ENCODE peak calls at places on chromosomes 4 and X, in eight cellular contexts. O, V, C, A, G, Q, Z and T are unnamed samples.
A peak's percentile ranks its signal among the peaks of the same experiment; 100 is the strongest.

GRCh38 chr4:80465238-80465637 is 129.7 kb downstream of the CFAP299 start:
- DNase-seq in Z (no peak), A (no peak), Q (no peak), G (no peak), C (no peak), O (no peak), V (no peak), T (no peak)

GRCh38 chr4:14025093-14025492 is 397.6 kb upstream of the BOD1L1 start:
- DNase-seq in Q (no peak), G (no peak), C (no peak), A (no peak), V (no peak), O (no peak), Z (no peak), T (no peak)

GRCh38 chr4:147683172-147683571 is 791 bp downstream of the PRMT9 start:
- DNase-seq in G (peak; percentile 29), Q (no peak), O (peak; percentile 21), Z (no peak), V (peak; percentile 17), C (no peak), A (no peak), T (no peak)

GRCh38 chr4:142282870-142283431 is 563.1 kb downstream of the INPP4B start:
- DNase-seq in V (no peak), O (no peak), C (no peak), Z (no peak), A (no peak), Q (no peak), G (no peak), T (no peak)

GRCh38 chr4:37803348-37803973 is 23.0 kb upstream of the PGM2 start:
- DNase-seq in Z (no peak), Q (no peak), G (peak; percentile 50), V (no peak), A (no peak), O (peak; percentile 23), C (peak; percentile 16), T (peak; percentile 38)

GRCh38 chrX:40644175-40644574 is 3.2 kb downstream of the CXorf38 start:
- DNase-seq in Q (no peak), O (peak; percentile 42), C (no peak), Z (no peak), V (peak; percentile 2), G (no peak), A (no peak), T (no peak)

GRCh38 chrX:124023838-124024238 is 62.3 kb downstream of the STAG2 start:
- DNase-seq in V (no peak), C (no peak), O (no peak), Q (no peak), Z (no peak), G (peak; percentile 48), A (no peak), T (no peak)

GRCh38 chrX:154718607-154719006 is 32.3 kb downstream of the GAB3 start:
- DNase-seq in Q (no peak), V (no peak), C (no peak), G (no peak), A (no peak), Z (no peak), O (no peak), T (no peak)

GRCh38 chr4:168708108-168708507 is 211.3 kb downstream of the PALLD start:
- DNase-seq in V (no peak), C (no peak), G (peak; percentile 60), O (no peak), Q (no peak), A (no peak), Z (no peak), T (no peak)

GRCh38 chr4:159425749-159426376 is 323.0 kb downstream of the RAPGEF2 start:
- DNase-seq in O (no peak), A (no peak), V (no peak), C (no peak), Z (no peak), Q (no peak), G (no peak), T (no peak)

GRCh38 chr4:122759639-122760310 is 27.3 kb downstream of the BBS12 start:
- DNase-seq in A (no peak), C (no peak), Z (no peak), O (no peak), Q (no peak), G (no peak), V (no peak), T (no peak)

GRCh38 chr4:4333265-4333706 is 43.2 kb downstream of the ZBTB49 start:
- DNase-seq in O (peak; percentile 73), V (peak; percentile 75), G (peak; percentile 90), C (peak; percentile 55), Z (peak; percentile 55), Q (no peak), A (peak; percentile 75), T (no peak)

GRCh38 chrX:7263961-7264360 is 116.0 kb upstream of the PUDP start:
- DNase-seq in A (no peak), Z (no peak), O (peak; percentile 47), Q (no peak), C (no peak), V (no peak), G (no peak), T (no peak)

GRCh38 chrX:53028678-53029077 is 19.9 kb upstream of the GPR173 start:
- DNase-seq in G (no peak), Z (no peak), C (no peak), V (no peak), Q (no peak), A (no peak), O (no peak), T (no peak)

GRCh38 chr4:39255266-39255665 is 72.9 kb downstream of the WDR19 start:
- DNase-seq in C (peak; percentile 11), Z (no peak), V (peak; percentile 14), G (peak; percentile 85), Q (no peak), A (no peak), O (peak; percentile 13), T (no peak)
- TF ChIP-seq CTCF in C (peak; percentile 14), Z (no peak), V (peak; percentile 50), G (peak; percentile 7), Q (no peak), A (no peak), O (no peak), T (no peak)

GRCh38 chr4:110637408-110638131 is 14.7 kb upstream of the PITX2 start:
- DNase-seq in Q (no peak), V (no peak), Z (no peak), G (no peak), C (no peak), A (no peak), O (no peak), T (no peak)

GRCh38 chr4:110636231-110636676 is 13.4 kb upstream of the PITX2 start:
- DNase-seq in Q (no peak), V (no peak), O (no peak), G (no peak), Z (no peak), A (no peak), C (no peak), T (no peak)

GRCh38 chr4:110635155-110635479 is 12.2 kb upstream of the PITX2 start:
- DNase-seq in C (no peak), Q (no peak), V (no peak), O (no peak), Z (no peak), G (no peak), A (no peak), T (no peak)

GRCh38 chr4:110638347-110638746 is 15.5 kb upstream of the PITX2 start:
- DNase-seq in Q (no peak), Z (no peak), O (no peak), A (no peak), C (no peak), G (no peak), V (no peak), T (no peak)

DNA sequence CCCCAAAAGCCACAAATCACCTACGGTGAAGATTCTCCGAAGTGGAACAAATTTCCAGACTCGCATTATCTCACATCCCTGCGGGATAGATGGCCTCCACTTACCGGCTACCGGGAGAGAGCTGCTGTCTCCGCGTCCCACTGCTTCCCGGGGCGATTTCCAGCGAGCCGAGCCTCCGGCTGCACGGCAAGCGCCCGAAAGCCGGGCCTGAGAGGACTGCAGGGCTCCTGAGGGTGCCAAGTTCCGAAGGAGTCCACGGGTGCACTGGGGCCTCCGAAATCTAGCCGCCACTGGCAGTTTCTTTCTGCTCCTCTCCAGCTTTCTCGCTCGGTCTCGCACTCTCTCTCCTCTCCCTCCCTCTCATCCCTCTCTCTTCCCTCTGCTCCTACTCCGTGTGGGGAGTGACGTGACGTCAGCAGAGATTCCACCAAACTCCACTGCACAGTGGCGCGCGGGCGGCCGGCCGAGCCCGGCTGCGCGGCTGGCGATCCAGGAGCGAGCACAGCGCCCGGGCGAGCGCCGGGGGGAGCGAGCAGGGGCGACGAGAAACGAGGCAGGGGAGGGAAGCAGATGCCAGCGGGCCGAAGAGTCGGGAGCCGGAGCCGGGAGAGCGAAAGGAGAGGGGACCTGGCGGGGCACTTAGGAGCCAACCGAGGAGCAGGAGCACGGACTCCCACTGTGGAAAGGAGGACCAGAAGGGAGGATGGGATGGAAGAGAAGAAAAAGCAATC is 14.0 kb upstream of the PITX2 start:
- DNase-seq in Q (no peak), V (no peak), Z (no peak), G (peak; percentile 46), C (peak; percentile 32), O (peak; percentile 60), A (no peak), T (no peak)
- H3K4me3 ChIP-seq in Q (peak overlapping the region; percentile 41), V (peak overlapping the region; percentile 29), Z (peak overlapping the region; percentile 54), G (peak overlapping the region; percentile 24), C (peak overlapping the region; percentile 59), O (peak overlapping the region; percentile 57), A (peak overlapping the region; percentile 42), T (no peak overlapping the region)

DNA sequence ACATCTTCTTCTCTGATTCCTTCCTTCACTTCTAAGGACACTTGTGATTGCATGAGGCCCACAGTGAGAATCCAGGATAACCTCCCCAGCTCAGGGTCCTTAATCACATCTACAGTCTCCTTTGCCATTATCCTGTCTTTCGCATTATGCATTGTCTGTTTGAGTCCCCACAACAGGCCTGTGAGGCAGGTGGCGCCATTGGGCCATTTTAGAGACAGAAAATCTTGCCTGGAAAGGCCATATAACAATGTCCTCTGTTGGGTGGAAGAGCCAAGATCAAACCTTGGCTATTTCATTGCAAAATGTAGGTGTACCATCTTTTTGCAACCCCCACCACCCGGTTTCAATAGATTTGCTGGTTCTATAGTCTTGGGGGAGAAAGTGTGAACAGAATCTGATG is 11.8 kb upstream of the DCUN1D4 start:
- DNase-seq in O (peak; percentile 40), G (peak; percentile 27), Q (no peak), V (peak; percentile 65), A (no peak), C (no peak), Z (peak; percentile 64), T (no peak)
- TF ChIP-seq CTCF in O (peak; percentile 78), G (peak; percentile 77), Q (peak; percentile 20), V (peak; percentile 83), A (peak; percentile 72), C (peak; percentile 68), Z (peak; percentile 80), T (peak; percentile 68)

DNA sequence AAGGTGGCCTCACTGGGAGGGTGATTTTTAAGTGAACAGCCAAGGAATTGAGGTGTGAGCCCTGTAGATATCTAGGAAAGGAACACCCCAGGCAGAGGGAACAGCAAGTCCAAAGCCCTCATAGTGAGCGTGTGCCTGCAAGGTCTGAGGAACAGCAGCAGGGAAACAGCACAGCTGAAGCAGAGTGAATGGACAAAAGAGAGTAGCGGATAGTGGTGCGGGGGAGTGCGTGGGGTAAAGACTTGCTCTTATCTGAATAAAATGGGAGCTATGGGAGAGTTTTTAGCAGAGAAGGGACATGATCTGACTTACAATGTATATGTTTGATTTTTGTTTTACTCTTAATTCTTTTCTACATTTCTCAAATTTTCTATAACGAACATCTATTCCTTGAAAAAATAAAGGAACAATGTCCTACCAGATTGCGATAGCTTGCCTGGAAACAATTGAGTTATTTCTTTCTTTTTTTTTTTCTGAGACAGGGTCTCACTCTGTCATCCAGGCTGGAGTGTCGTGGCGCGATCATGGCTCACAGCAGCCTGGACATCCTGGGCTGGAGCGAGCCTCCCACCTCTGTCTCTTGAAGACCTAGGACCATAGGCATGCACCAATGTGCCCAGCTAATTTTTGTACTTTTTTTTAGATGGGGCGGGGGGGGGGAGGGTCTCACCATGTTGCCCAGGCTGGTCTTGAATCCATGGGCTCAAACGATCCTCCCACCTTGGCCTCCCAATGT is 19.5 kb upstream of the HADH start:
- DNase-seq in Z (no peak), C (no peak), Q (no peak), A (no peak), O (no peak), G (no peak), V (no peak), T (no peak)
- H3K4me3 ChIP-seq in Z (no peak overlapping the region), C (no peak overlapping the region), Q (no peak overlapping the region), A (no peak overlapping the region), O (no peak overlapping the region), G (no peak overlapping the region), V (no peak overlapping the region), T (no peak overlapping the region)